ENCODE peak calls at places on chromosomes 16 and 17, in five cellular contexts. E is tibial nerve, J is heart left ventricle, T is esophagus muscularis mucosa, M is IMR-90. B is an unnamed sample. For H3K36me3, the result is how much of the 10 kb centered on the place peaks cover.

GRCh38 chr16:75254359-75254837 is 3.0 kb upstream of the BCAR1 start:
- DNase-seq in T (no peak), J (peak), E (no peak), M (peak), B (peak)

GRCh38 chr17:75914643-75915265 is 10.1 kb upstream of the MRPL38 start:
- DNase-seq in E (no peak), J (no peak), T (no peak), M (no peak), B (no peak)

GRCh38 chr16:4318171-4318910 is 2.5 kb downstream of the GLIS2 start:
- DNase-seq in E (no peak), M (no peak), T (no peak), J (no peak), B (no peak)

GRCh38 chr16:68296693-68297092 is 14.1 kb downstream of the SLC7A6OS start:
- DNase-seq in M (no peak), J (no peak), T (no peak), E (no peak), B (no peak)

GRCh38 chr17:3963214-3964201 is 729 bp downstream of the ATP2A3 start:
- DNase-seq in T (no peak), M (no peak), J (no peak), E (no peak), B (peak)

GRCh38 chr16:69131749-69132423 is 502 bp downstream of the CHTF8 start:
- DNase-seq in T (no peak), J (peak), E (peak), M (peak), B (peak)

GRCh38 chr16:67388191-67388590 is 5.1 kb downstream of the TPPP3 start:
- DNase-seq in T (no peak), M (no peak), E (no peak), J (no peak), B (no peak)

GRCh38 chr16:48438414-48438813 is 53.2 kb upstream of the SIAH1 start:
- DNase-seq in M (no peak), E (no peak), T (no peak), J (no peak), B (no peak)

GRCh38 chr17:83055911-83056582 is 23.4 kb upstream of the METRNL start:
- DNase-seq in E (peak), T (no peak), M (peak), J (peak), B (no peak)

GRCh38 chr16:75029854-75030253 is 31.0 kb downstream of the ZNRF1 start:
- DNase-seq in J (no peak), M (peak), T (no peak), E (no peak), B (no peak)

GRCh38 chr16:56222482-56222997 is 31.3 kb downstream of the GNAO1 start:
- DNase-seq in T (no peak), J (no peak), E (no peak), M (no peak), B (no peak)

GRCh38 chr16:68246121-68246520 is 948 bp downstream of the PLA2G15 start:
- DNase-seq in E (no peak), M (no peak), T (no peak), J (no peak), B (no peak)

GRCh38 chr16:11624645-11625607 is 38.2 kb upstream of the LITAF start:
- DNase-seq in J (no peak), T (no peak), E (no peak), M (no peak), B (no peak)

GRCh38 chr17:71724339-71724738 is 396.5 kb upstream of the SOX9 start:
- DNase-seq in T (no peak), J (no peak), E (no peak), M (no peak), B (no peak)

GRCh38 chr17:20153231-20153630 is 144.1 kb downstream of the SPECC1 start:
- DNase-seq in J (no peak), E (no peak), M (no peak), T (no peak), B (no peak)

GRCh38 chr16:84648595-84649510 is 542 bp downstream of the KLHL36 start:
- DNase-seq in M (no peak), J (peak), T (no peak), E (no peak), B (peak)

GRCh38 chr17:57256708-57257112 is 387 bp downstream of the MSI2 start:
- DNase-seq in J (peak), M (no peak), E (no peak), T (no peak), B (peak)

GRCh38 chr16:11101695-11102522 is 154.1 kb downstream of the SOCS1 start:
- DNase-seq in M (peak), T (no peak), E (no peak), J (no peak), B (no peak)

DNA sequence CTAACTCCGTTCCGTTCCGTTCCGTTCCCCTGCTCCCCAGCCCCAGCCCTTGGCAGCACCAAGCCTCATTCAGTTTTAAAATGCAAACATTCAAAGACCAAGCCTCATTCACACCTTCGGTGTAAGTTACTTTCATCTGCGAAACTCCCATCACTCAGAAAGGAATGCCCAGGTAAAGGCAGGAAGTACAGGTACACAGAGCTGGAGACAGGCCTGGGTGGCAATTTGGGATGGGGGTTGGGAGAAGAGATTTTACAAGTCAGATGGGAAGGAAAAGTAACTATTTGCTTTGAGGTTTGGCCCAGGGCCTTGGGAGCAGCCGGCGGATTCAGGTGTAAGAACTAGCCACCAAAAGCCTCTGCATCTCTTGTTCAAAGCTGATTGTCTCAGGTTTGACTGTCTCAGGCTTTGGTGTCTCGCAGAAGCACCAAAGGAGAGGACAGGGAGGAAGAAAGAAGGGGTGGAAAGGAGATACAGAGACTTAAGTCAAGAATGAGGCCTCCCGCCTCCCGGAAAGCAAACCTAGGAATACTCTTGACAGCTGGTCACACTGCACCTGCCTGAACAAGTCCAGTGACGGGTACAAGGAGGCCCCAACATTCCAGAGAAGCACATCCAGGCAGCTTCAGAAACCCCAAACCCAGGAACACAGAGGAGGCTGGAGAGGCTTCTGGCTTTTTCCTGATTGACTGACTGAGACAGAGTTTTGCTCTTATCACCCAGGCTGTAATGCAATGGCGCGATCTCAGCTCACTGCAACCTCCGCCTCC is 54.7 kb downstream of the NXN start:
- DNase-seq in J (no peak), T (no peak), M (no peak), E (no peak), B (no peak)
- TF ChIP-seq POLR2A in J (no peak), T (no peak), M (no peak), E (no peak), B (no peak)

GRCh38 chr16:85805442-85806045 is 6.0 kb downstream of the COX4I1 start:
- DNase-seq in M (no peak), T (no peak), J (no peak), E (no peak), B (no peak)
- H3K36me3 ChIP-seq in M (under half), T (half or more), J (half or more), E (under half), B (under half)

GRCh38 chr17:49703557-49704277 is 4.0 kb downstream of the SLC35B1 start:
- DNase-seq in J (peak), E (no peak), M (peak), T (no peak), B (peak)
- H3K27ac ChIP-seq in J (no peak), E (no peak), M (no peak), T (no peak), B (no peak)

GRCh38 chr16:23595951-23596720 is at the start of gene NDUFAB1:
- DNase-seq in E (peak), T (peak), J (peak), M (peak), B (peak)

GRCh38 chr16:23594186-23594585 is 1.9 kb downstream of the NDUFAB1 start:
- DNase-seq in E (no peak), J (no peak), M (no peak), T (no peak), B (no peak)

GRCh38 chr16:23595246-23595950 is 718 bp downstream of the NDUFAB1 start:
- DNase-seq in J (no peak), E (no peak), M (no peak), T (no peak), B (peak)

GRCh38 chr16:23597003-23597756 is 1.1 kb upstream of the NDUFAB1 start:
- DNase-seq in J (no peak), T (no peak), M (no peak), E (no peak), B (no peak)
- TF ChIP-seq POLR2A in J (no peak), T (no peak), M (no peak), E (no peak), B (no peak)

DNA sequence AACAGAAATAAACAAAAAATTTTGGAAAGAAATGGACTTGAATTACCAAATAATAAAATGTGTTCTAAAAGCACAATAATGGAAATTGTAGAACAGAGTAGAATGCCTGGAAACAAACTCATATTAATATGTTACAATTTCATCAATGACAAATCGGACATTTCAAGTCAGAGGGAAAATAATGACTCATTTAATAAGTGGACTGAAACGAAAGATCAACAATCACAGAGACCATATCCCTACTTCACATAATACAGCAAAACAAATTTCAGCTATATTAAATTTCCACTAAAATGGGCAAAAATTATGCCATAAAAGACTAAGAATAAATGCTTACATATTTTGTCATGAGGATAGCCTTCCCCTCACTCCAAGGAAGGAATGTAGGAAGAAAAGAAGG is 25.7 kb downstream of the CDYL2 start:
- DNase-seq in E (no peak), M (no peak), J (no peak), T (no peak), B (no peak)
- H3K36me3 ChIP-seq in E (under half), M (under half), J (under half), T (under half), B (under half)

GRCh38 chr16:27400751-27401620 is 988 bp upstream of the IL21R start:
- DNase-seq in E (no peak), M (peak), J (no peak), T (no peak), B (no peak)
- H3K27ac ChIP-seq in E (no peak), M (no peak), J (peak), T (no peak), B (no peak)

GRCh38 chr17:77352996-77353395 is 212.2 kb downstream of the SEC14L1 start:
- DNase-seq in J (peak), T (peak), M (no peak), E (peak), B (no peak)

GRCh38 chr17:77354721-77355455 is 214.1 kb downstream of the SEC14L1 start:
- DNase-seq in M (peak), T (peak), E (peak), J (peak), B (peak)

GRCh38 chr17:77353684-77354419 is 213.1 kb downstream of the SEC14L1 start:
- DNase-seq in M (peak), E (peak), T (peak), J (peak), B (no peak)

GRCh38 chr17:77356109-77356689 is 215.4 kb downstream of the SEC14L1 start:
- DNase-seq in J (peak), T (peak), M (no peak), E (peak), B (no peak)

DNA sequence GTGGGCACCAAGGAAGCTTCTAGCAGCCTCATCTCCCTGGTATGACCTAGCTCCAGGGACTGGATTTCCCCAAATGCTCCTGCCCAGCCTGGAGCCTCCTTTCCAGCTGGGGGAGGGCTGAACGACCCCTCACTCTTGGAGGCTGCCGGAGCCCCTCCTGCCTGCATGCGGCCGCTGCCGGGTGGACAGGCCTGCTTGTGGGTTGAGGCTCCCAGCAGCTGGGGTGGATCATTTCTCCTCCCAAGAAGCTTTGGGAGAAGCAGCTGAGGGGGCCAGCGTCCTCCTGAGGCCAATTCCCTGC is 213.6 kb downstream of the SEC14L1 start:
- DNase-seq in J (no peak), T (no peak), E (no peak), M (no peak), B (no peak)
- TF ChIP-seq POLR2A in J (no peak), T (no peak), E (no peak), M (no peak), B (no peak)

B was measured in body of pancreas.